ENCODE peak calls at places on chromosomes 7 and 10, in seven cellular contexts. One of them, this sample, is unnamed.

GRCh38 chr7:149620961-149621360 is 123.4 kb upstream of the ZNF746 start:
- DNase-seq in astrocyte: no peak
- DNase-seq in fibroblast of lung: no peak
- DNase-seq in IMR-90: no peak
- DNase-seq in H9: no peak
- DNase-seq in HCT116: no peak
- DNase-seq in mammary epithelial cell: no peak
- DNase-seq in this sample: no peak

GRCh38 chr10:122487231-122487765 is 25.9 kb downstream of the HTRA1 start:
- DNase-seq in astrocyte: no peak
- DNase-seq in fibroblast of lung: peak; percentile 87
- DNase-seq in IMR-90: peak; percentile 78
- DNase-seq in H9: no peak
- DNase-seq in HCT116: no peak
- DNase-seq in mammary epithelial cell: no peak
- DNase-seq in this sample: no peak

GRCh38 chr10:17751781-17752445 is at the start of gene TMEM236:
- DNase-seq in astrocyte: no peak
- DNase-seq in fibroblast of lung: no peak
- DNase-seq in IMR-90: no peak
- DNase-seq in H9: no peak
- DNase-seq in HCT116: no peak
- DNase-seq in mammary epithelial cell: no peak
- DNase-seq in this sample: no peak

GRCh38 chr7:46153951-46154787 is 233.1 kb upstream of the IGFBP3 start:
- DNase-seq in astrocyte: peak; percentile 47
- DNase-seq in fibroblast of lung: no peak
- DNase-seq in IMR-90: no peak
- DNase-seq in H9: no peak
- DNase-seq in HCT116: no peak
- DNase-seq in mammary epithelial cell: peak; percentile 99
- DNase-seq in this sample: peak; percentile 97

GRCh38 chr10:97320480-97321031 is 1.5 kb downstream of the FRAT1 start:
- DNase-seq in astrocyte: no peak
- DNase-seq in fibroblast of lung: no peak
- DNase-seq in IMR-90: no peak
- DNase-seq in H9: peak; percentile 34
- DNase-seq in HCT116: no peak
- DNase-seq in mammary epithelial cell: no peak
- DNase-seq in this sample: no peak

GRCh38 chr7:77359599-77359998 is 56.5 kb downstream of the GSAP start:
- DNase-seq in astrocyte: no peak
- DNase-seq in fibroblast of lung: no peak
- DNase-seq in IMR-90: no peak
- DNase-seq in H9: no peak
- DNase-seq in HCT116: no peak
- DNase-seq in mammary epithelial cell: no peak
- DNase-seq in this sample: no peak

GRCh38 chr7:139745330-139746143 is 32.3 kb downstream of the HIPK2 start:
- DNase-seq in astrocyte: no peak
- DNase-seq in fibroblast of lung: peak; percentile 61
- DNase-seq in IMR-90: no peak
- DNase-seq in H9: no peak
- DNase-seq in HCT116: no peak
- DNase-seq in mammary epithelial cell: no peak
- DNase-seq in this sample: no peak

GRCh38 chr7:22980422-22980821 is 33.5 kb downstream of the HYCC1 start:
- DNase-seq in astrocyte: peak; percentile 85
- DNase-seq in fibroblast of lung: peak; percentile 88
- DNase-seq in IMR-90: peak; percentile 84
- DNase-seq in H9: no peak
- DNase-seq in HCT116: no peak
- DNase-seq in mammary epithelial cell: peak; percentile 73
- DNase-seq in this sample: peak; percentile 36

GRCh38 chr10:61391281-61391680 is 61.9 kb downstream of the TMEM26 start:
- DNase-seq in astrocyte: no peak
- DNase-seq in fibroblast of lung: no peak
- DNase-seq in IMR-90: no peak
- DNase-seq in H9: no peak
- DNase-seq in HCT116: no peak
- DNase-seq in mammary epithelial cell: no peak
- DNase-seq in this sample: no peak

GRCh38 chr10:18607979-18608378 is 43.4 kb downstream of the NSUN6 start:
- DNase-seq in astrocyte: peak; percentile 5
- DNase-seq in fibroblast of lung: no peak
- DNase-seq in IMR-90: peak; percentile 31
- DNase-seq in H9: no peak
- DNase-seq in HCT116: no peak
- DNase-seq in mammary epithelial cell: peak; percentile 31
- DNase-seq in this sample: no peak

GRCh38 chr10:110279062-110279986 is 25.4 kb downstream of the SMNDC1 start:
- DNase-seq in astrocyte: peak; percentile 44
- DNase-seq in fibroblast of lung: peak; percentile 82
- DNase-seq in IMR-90: peak; percentile 71
- DNase-seq in H9: no peak
- DNase-seq in HCT116: peak; percentile 54
- DNase-seq in mammary epithelial cell: peak; percentile 43
- DNase-seq in this sample: no peak

GRCh38 chr7:101243786-101244384 is 996 bp downstream of the FIS1 start:
- DNase-seq in astrocyte: peak; percentile 29
- DNase-seq in fibroblast of lung: peak; percentile 27
- DNase-seq in IMR-90: no peak
- DNase-seq in H9: peak; percentile 78
- DNase-seq in HCT116: no peak
- DNase-seq in mammary epithelial cell: no peak
- DNase-seq in this sample: no peak

GRCh38 chr7:35454575-35455385 is 200.9 kb upstream of the TBX20 start:
- DNase-seq in astrocyte: no peak
- DNase-seq in fibroblast of lung: no peak
- DNase-seq in IMR-90: no peak
- DNase-seq in H9: peak; percentile 28
- DNase-seq in HCT116: no peak
- DNase-seq in mammary epithelial cell: no peak
- DNase-seq in this sample: no peak

GRCh38 chr10:115093776-115094361 is 704 bp downstream of the ATRNL1 start:
- DNase-seq in astrocyte: no peak
- DNase-seq in fibroblast of lung: peak; percentile 11
- DNase-seq in IMR-90: no peak
- DNase-seq in H9: peak; percentile 70
- DNase-seq in HCT116: no peak
- DNase-seq in mammary epithelial cell: peak; percentile 2
- DNase-seq in this sample: no peak

GRCh38 chr7:38858281-38858884 is 50.6 kb downstream of the VPS41 start:
- DNase-seq in astrocyte: peak; percentile 39
- DNase-seq in fibroblast of lung: peak; percentile 54
- DNase-seq in IMR-90: peak; percentile 81
- DNase-seq in H9: no peak
- DNase-seq in HCT116: no peak
- DNase-seq in mammary epithelial cell: peak; percentile 42
- DNase-seq in this sample: no peak

GRCh38 chr7:158140538-158141220 is 446.9 kb downstream of the PTPRN2 start:
- DNase-seq in astrocyte: no peak
- DNase-seq in fibroblast of lung: no peak
- DNase-seq in IMR-90: no peak
- DNase-seq in H9: no peak
- DNase-seq in HCT116: no peak
- DNase-seq in mammary epithelial cell: no peak
- DNase-seq in this sample: no peak

GRCh38 chr10:102170602-102171001 is 18.4 kb downstream of the NOLC1 start:
- DNase-seq in astrocyte: no peak
- DNase-seq in fibroblast of lung: no peak
- DNase-seq in IMR-90: no peak
- DNase-seq in H9: no peak
- DNase-seq in HCT116: no peak
- DNase-seq in mammary epithelial cell: no peak
- DNase-seq in this sample: no peak

GRCh38 chr10:4763960-4764428 is 62.0 kb upstream of the AKR1E2 start:
- DNase-seq in astrocyte: peak; percentile 88
- DNase-seq in fibroblast of lung: peak; percentile 84
- DNase-seq in IMR-90: peak; percentile 87
- DNase-seq in H9: no peak
- DNase-seq in HCT116: no peak
- DNase-seq in mammary epithelial cell: peak; percentile 83
- DNase-seq in this sample: no peak

GRCh38 chr10:77230194-77230593 is 407.4 kb downstream of the KCNMA1 start:
- DNase-seq in astrocyte: peak; percentile 69
- DNase-seq in fibroblast of lung: peak; percentile 58
- DNase-seq in IMR-90: peak; percentile 75
- DNase-seq in H9: no peak
- DNase-seq in HCT116: no peak
- DNase-seq in mammary epithelial cell: peak; percentile 74
- DNase-seq in this sample: no peak

GRCh38 chr10:87842776-87843497 is 20.4 kb downstream of the KLLN start:
- DNase-seq in astrocyte: peak; percentile 82
- DNase-seq in fibroblast of lung: peak; percentile 83
- DNase-seq in IMR-90: peak; percentile 84
- DNase-seq in H9: no peak
- DNase-seq in HCT116: no peak
- DNase-seq in mammary epithelial cell: peak; percentile 92
- DNase-seq in this sample: peak; percentile 76

GRCh38 chr10:6406220-6407033 is 173.6 kb downstream of the PRKCQ start:
- DNase-seq in astrocyte: peak; percentile 20
- DNase-seq in fibroblast of lung: peak; percentile 28
- DNase-seq in IMR-90: peak; percentile 37
- DNase-seq in H9: no peak
- DNase-seq in HCT116: peak; percentile 18
- DNase-seq in mammary epithelial cell: peak; percentile 45
- DNase-seq in this sample: no peak

DNA sequence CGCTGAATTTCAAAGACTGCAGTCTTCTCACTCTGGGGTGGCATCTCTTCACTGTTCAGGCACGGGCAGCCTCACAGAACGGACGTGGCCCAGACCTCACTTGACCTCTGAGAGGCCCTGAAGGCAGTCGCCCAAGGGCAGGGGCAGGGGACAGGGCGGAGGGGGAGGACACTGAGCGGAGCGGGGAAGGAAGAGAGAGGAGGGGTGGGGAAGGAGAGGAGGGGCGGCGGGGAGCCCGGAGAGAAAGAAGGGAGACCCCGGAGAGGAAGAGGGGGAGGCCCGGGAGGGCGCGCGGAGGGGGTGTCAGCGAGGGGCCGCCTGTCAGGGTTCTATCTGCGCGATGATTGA is 58.7 kb upstream of the COMTD1 start:
- DNase-seq in astrocyte: no peak
- DNase-seq in fibroblast of lung: peak; percentile 42
- DNase-seq in IMR-90: no peak
- DNase-seq in H9: no peak
- DNase-seq in HCT116: no peak
- DNase-seq in mammary epithelial cell: no peak
- DNase-seq in this sample: no peak
- H3K9ac ChIP-seq in astrocyte: peak overlapping the region; percentile 87
- H3K9ac ChIP-seq in fibroblast of lung: peak overlapping the region; percentile 4
- H3K9ac ChIP-seq in IMR-90: no peak overlapping the region
- H3K9ac ChIP-seq in H9: no peak overlapping the region
- H3K9ac ChIP-seq in HCT116: peak overlapping the region; percentile 57
- H3K9ac ChIP-seq in mammary epithelial cell: no peak overlapping the region
- H3K9ac ChIP-seq in this sample: peak overlapping the region; percentile 86

DNA sequence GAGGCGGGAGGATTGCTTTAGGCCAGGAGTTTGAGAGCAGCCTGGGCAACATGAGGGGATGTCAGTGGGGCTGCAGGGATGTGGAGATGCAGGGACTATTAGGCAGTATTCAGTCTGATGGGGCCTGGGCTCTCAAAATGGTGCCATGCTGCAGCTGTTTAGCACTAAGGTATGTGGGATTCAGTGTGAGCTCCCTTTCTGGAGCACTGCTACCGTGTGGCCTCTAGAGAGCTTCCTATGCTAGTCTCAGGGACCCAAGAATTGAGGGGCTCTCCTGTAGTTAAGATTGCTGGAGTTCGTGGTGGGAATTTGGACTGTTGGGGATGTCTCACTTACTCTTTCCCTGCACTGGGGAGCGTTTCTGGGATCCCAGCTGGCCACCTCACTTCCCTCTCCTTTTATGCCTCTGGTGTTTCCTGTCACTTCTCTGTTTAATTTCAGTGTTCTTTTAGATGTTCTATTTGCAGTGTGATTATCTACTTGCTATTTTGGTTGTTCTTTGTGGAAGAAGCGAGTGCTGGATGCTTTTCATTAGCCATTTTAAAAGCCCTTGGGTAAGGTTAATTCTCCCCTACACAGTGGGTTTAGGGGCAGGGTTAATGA is 23.4 kb downstream of the LSMEM1 start:
- DNase-seq in astrocyte: no peak
- DNase-seq in fibroblast of lung: no peak
- DNase-seq in IMR-90: no peak
- DNase-seq in H9: no peak
- DNase-seq in HCT116: no peak
- DNase-seq in mammary epithelial cell: no peak
- DNase-seq in this sample: no peak
- TF ChIP-seq CTCF in astrocyte: no peak
- TF ChIP-seq CTCF in fibroblast of lung: no peak
- TF ChIP-seq CTCF in IMR-90: no peak
- TF ChIP-seq CTCF in H9: no peak
- TF ChIP-seq CTCF in HCT116: no peak
- TF ChIP-seq CTCF in mammary epithelial cell: no peak
- TF ChIP-seq CTCF in this sample: no peak

DNA sequence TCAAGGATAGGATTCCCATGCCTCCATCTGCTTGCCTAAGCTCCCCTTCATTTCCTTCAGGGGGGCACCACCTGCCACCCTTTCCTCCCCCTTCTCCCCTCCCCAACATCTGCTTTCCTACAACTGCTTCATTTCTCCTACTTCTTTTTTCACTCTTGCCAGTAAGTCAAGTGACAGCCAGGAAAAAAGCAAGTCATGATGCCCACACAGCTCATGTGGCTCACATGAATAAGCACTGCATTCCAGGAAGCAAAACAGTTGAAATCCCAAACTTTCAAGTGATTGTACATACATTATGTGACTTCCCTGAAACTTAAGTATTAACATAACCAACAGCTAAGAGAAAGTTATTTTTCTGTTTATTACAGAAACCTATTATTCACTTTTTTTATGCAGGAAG is 78.6 kb downstream of the TNS3 start:
- DNase-seq in astrocyte: peak; percentile 70
- DNase-seq in fibroblast of lung: peak; percentile 67
- DNase-seq in IMR-90: peak; percentile 84
- DNase-seq in H9: no peak
- DNase-seq in HCT116: no peak
- DNase-seq in mammary epithelial cell: no peak
- DNase-seq in this sample: no peak
- H3K9ac ChIP-seq in astrocyte: no peak overlapping the region
- H3K9ac ChIP-seq in fibroblast of lung: no peak overlapping the region
- H3K9ac ChIP-seq in IMR-90: no peak overlapping the region
- H3K9ac ChIP-seq in H9: no peak overlapping the region
- H3K9ac ChIP-seq in HCT116: no peak overlapping the region
- H3K9ac ChIP-seq in mammary epithelial cell: no peak overlapping the region
- H3K9ac ChIP-seq in this sample: no peak overlapping the region

GRCh38 chr10:107159871-107160270 is 4.6 kb downstream of the SORCS1 start:
- DNase-seq in astrocyte: no peak
- DNase-seq in fibroblast of lung: no peak
- DNase-seq in IMR-90: no peak
- DNase-seq in H9: no peak
- DNase-seq in HCT116: no peak
- DNase-seq in mammary epithelial cell: no peak
- DNase-seq in this sample: no peak

GRCh38 chr10:107160866-107161265 is 3.6 kb downstream of the SORCS1 start:
- DNase-seq in astrocyte: no peak
- DNase-seq in fibroblast of lung: no peak
- DNase-seq in IMR-90: no peak
- DNase-seq in H9: no peak
- DNase-seq in HCT116: no peak
- DNase-seq in mammary epithelial cell: no peak
- DNase-seq in this sample: no peak

GRCh38 chr10:107152087-107152486 is 12.4 kb downstream of the SORCS1 start:
- DNase-seq in astrocyte: no peak
- DNase-seq in fibroblast of lung: no peak
- DNase-seq in IMR-90: no peak
- DNase-seq in H9: no peak
- DNase-seq in HCT116: no peak
- DNase-seq in mammary epithelial cell: no peak
- DNase-seq in this sample: no peak

GRCh38 chr10:107157071-107157470 is 7.4 kb downstream of the SORCS1 start:
- DNase-seq in astrocyte: no peak
- DNase-seq in fibroblast of lung: no peak
- DNase-seq in IMR-90: no peak
- DNase-seq in H9: no peak
- DNase-seq in HCT116: no peak
- DNase-seq in mammary epithelial cell: no peak
- DNase-seq in this sample: no peak
- TF ChIP-seq CTCF in astrocyte: no peak
- TF ChIP-seq CTCF in fibroblast of lung: no peak
- TF ChIP-seq CTCF in IMR-90: no peak
- TF ChIP-seq CTCF in H9: no peak
- TF ChIP-seq CTCF in HCT116: no peak
- TF ChIP-seq CTCF in mammary epithelial cell: no peak
- TF ChIP-seq CTCF in this sample: no peak

This sample was measured in keratinocyte.